ENCODE peak calls at places on chromosome 7, in ten cellular contexts. One of them, this sample, is unnamed.

GRCh38 chr7:142328006-142328405 is 70.1 kb upstream of the PRSS58 start:
- DNase-seq in Right ventricle myocardium superior: no peak
- DNase-seq in heart right ventricle: no peak
- DNase-seq in germinal center: no peak
- DNase-seq in heart left ventricle: no peak
- DNase-seq in HuH-7: no peak
- DNase-seq in OCI-LY7: peak
- DNase-seq in activated naive CD4-positive, alpha-beta T cell treated with anti-CD3 and anti-CD28 coated beads for 36 hours: no peak
- DNase-seq in kidney glomerular epithelial cell: peak
- DNase-seq in NCI-H446 treated with DMSO at 0.1 percent for 48 hours: no peak
- DNase-seq in this sample: no peak

GRCh38 chr7:157527686-157528085 is 190.9 kb downstream of the DNAJB6 start:
- DNase-seq in Right ventricle myocardium superior: no peak
- DNase-seq in heart right ventricle: no peak
- DNase-seq in germinal center: no peak
- DNase-seq in heart left ventricle: no peak
- DNase-seq in HuH-7: no peak
- DNase-seq in OCI-LY7: no peak
- DNase-seq in activated naive CD4-positive, alpha-beta T cell treated with anti-CD3 and anti-CD28 coated beads for 36 hours: no peak
- DNase-seq in kidney glomerular epithelial cell: no peak
- DNase-seq in NCI-H446 treated with DMSO at 0.1 percent for 48 hours: no peak
- DNase-seq in this sample: no peak

GRCh38 chr7:99621271-99621670 is 4.5 kb downstream of the ZSCAN25 start:
- DNase-seq in Right ventricle myocardium superior: no peak
- DNase-seq in heart right ventricle: no peak
- DNase-seq in germinal center: no peak
- DNase-seq in heart left ventricle: no peak
- DNase-seq in HuH-7: no peak
- DNase-seq in OCI-LY7: no peak
- DNase-seq in activated naive CD4-positive, alpha-beta T cell treated with anti-CD3 and anti-CD28 coated beads for 36 hours: no peak
- DNase-seq in kidney glomerular epithelial cell: no peak
- DNase-seq in NCI-H446 treated with DMSO at 0.1 percent for 48 hours: no peak
- DNase-seq in this sample: no peak

GRCh38 chr7:32161708-32162107 is 91.5 kb upstream of the PDE1C start:
- DNase-seq in Right ventricle myocardium superior: no peak
- DNase-seq in heart right ventricle: no peak
- DNase-seq in germinal center: no peak
- DNase-seq in heart left ventricle: no peak
- DNase-seq in HuH-7: no peak
- DNase-seq in OCI-LY7: no peak
- DNase-seq in activated naive CD4-positive, alpha-beta T cell treated with anti-CD3 and anti-CD28 coated beads for 36 hours: no peak
- DNase-seq in kidney glomerular epithelial cell: peak
- DNase-seq in NCI-H446 treated with DMSO at 0.1 percent for 48 hours: no peak
- DNase-seq in this sample: no peak

GRCh38 chr7:87474533-87475358 is 734 bp downstream of the ABCB4 start:
- DNase-seq in Right ventricle myocardium superior: no peak
- DNase-seq in heart right ventricle: peak
- DNase-seq in germinal center: peak
- DNase-seq in heart left ventricle: peak
- DNase-seq in HuH-7: peak
- DNase-seq in OCI-LY7: peak
- DNase-seq in activated naive CD4-positive, alpha-beta T cell treated with anti-CD3 and anti-CD28 coated beads for 36 hours: peak
- DNase-seq in kidney glomerular epithelial cell: peak
- DNase-seq in NCI-H446 treated with DMSO at 0.1 percent for 48 hours: no peak
- DNase-seq in this sample: no peak

GRCh38 chr7:46317256-46317655 is 396.2 kb upstream of the IGFBP3 start:
- DNase-seq in Right ventricle myocardium superior: no peak
- DNase-seq in heart right ventricle: no peak
- DNase-seq in germinal center: no peak
- DNase-seq in heart left ventricle: no peak
- DNase-seq in HuH-7: no peak
- DNase-seq in OCI-LY7: no peak
- DNase-seq in activated naive CD4-positive, alpha-beta T cell treated with anti-CD3 and anti-CD28 coated beads for 36 hours: no peak
- DNase-seq in kidney glomerular epithelial cell: no peak
- DNase-seq in NCI-H446 treated with DMSO at 0.1 percent for 48 hours: no peak
- DNase-seq in this sample: no peak

GRCh38 chr7:27182285-27182827 is 2.7 kb downstream of the HOXA11 start:
- DNase-seq in Right ventricle myocardium superior: no peak
- DNase-seq in heart right ventricle: no peak
- DNase-seq in germinal center: no peak
- DNase-seq in heart left ventricle: no peak
- DNase-seq in HuH-7: no peak
- DNase-seq in OCI-LY7: no peak
- DNase-seq in activated naive CD4-positive, alpha-beta T cell treated with anti-CD3 and anti-CD28 coated beads for 36 hours: no peak
- DNase-seq in kidney glomerular epithelial cell: no peak
- DNase-seq in NCI-H446 treated with DMSO at 0.1 percent for 48 hours: no peak
- DNase-seq in this sample: no peak

GRCh38 chr7:28002638-28003037 is 178.0 kb downstream of the JAZF1 start:
- DNase-seq in Right ventricle myocardium superior: no peak
- DNase-seq in heart right ventricle: no peak
- DNase-seq in germinal center: no peak
- DNase-seq in heart left ventricle: no peak
- DNase-seq in HuH-7: no peak
- DNase-seq in OCI-LY7: peak
- DNase-seq in activated naive CD4-positive, alpha-beta T cell treated with anti-CD3 and anti-CD28 coated beads for 36 hours: no peak
- DNase-seq in kidney glomerular epithelial cell: peak
- DNase-seq in NCI-H446 treated with DMSO at 0.1 percent for 48 hours: no peak
- DNase-seq in this sample: peak

GRCh38 chr7:88835147-88835728 is 39.7 kb upstream of the TEX47 start:
- DNase-seq in Right ventricle myocardium superior: no peak
- DNase-seq in heart right ventricle: no peak
- DNase-seq in germinal center: peak
- DNase-seq in heart left ventricle: no peak
- DNase-seq in HuH-7: peak
- DNase-seq in OCI-LY7: peak
- DNase-seq in activated naive CD4-positive, alpha-beta T cell treated with anti-CD3 and anti-CD28 coated beads for 36 hours: no peak
- DNase-seq in kidney glomerular epithelial cell: peak
- DNase-seq in NCI-H446 treated with DMSO at 0.1 percent for 48 hours: no peak
- DNase-seq in this sample: peak

GRCh38 chr7:28808786-28809533 is 149.2 kb downstream of the TRIL start:
- DNase-seq in Right ventricle myocardium superior: no peak
- DNase-seq in heart right ventricle: no peak
- DNase-seq in germinal center: peak
- DNase-seq in heart left ventricle: peak
- DNase-seq in HuH-7: no peak
- DNase-seq in OCI-LY7: peak
- DNase-seq in activated naive CD4-positive, alpha-beta T cell treated with anti-CD3 and anti-CD28 coated beads for 36 hours: no peak
- DNase-seq in kidney glomerular epithelial cell: no peak
- DNase-seq in NCI-H446 treated with DMSO at 0.1 percent for 48 hours: no peak
- DNase-seq in this sample: peak